ENCODE peak calls at places on chromosomes 5 and 9, in four cellular contexts. P is HL-60, Z is heart left ventricle, A is fibroblast of lung. N is an unnamed sample.
A peak's percentile ranks its signal among the peaks of the same experiment; 100 is the strongest.

GRCh38 chr5:159002201-159002600 is 97.5 kb downstream of the EBF1 start:
- DNase-seq in P (no peak), Z (no peak), A (no peak), N (no peak)

GRCh38 chr9:127004946-127005769 is 90.6 kb downstream of the RALGPS1 start:
- DNase-seq in P (no peak), Z (no peak), A (peak; percentile 73), N (no peak)

GRCh38 chr9:21443849-21444625 is 3.8 kb downstream of the IFNA1 start:
- DNase-seq in P (no peak), Z (no peak), A (no peak), N (no peak)

GRCh38 chr9:124602204-124602603 is 95.0 kb upstream of the NR5A1 start:
- DNase-seq in P (no peak), Z (no peak), A (no peak), N (no peak)

GRCh38 chr5:389891-390290 is 53.1 kb upstream of the EXOC3 start:
- DNase-seq in P (no peak), Z (no peak), A (no peak), N (no peak)

GRCh38 chr5:14143843-14144585 is 872 bp downstream of the TRIO start:
- DNase-seq in P (no peak), Z (peak; percentile 50), A (peak; percentile 45), N (peak; percentile 28)

GRCh38 chr5:18281947-18282557 is 647.8 kb downstream of the TAF11L14 start:
- DNase-seq in P (peak; percentile 20), Z (no peak), A (peak; percentile 59), N (peak; percentile 77)

GRCh38 chr5:139951296-139951924 is 91.7 kb downstream of the NRG2 start:
- DNase-seq in P (no peak), Z (no peak), A (no peak), N (no peak)

GRCh38 chr5:63053019-63053638 is 474.5 kb downstream of the LRRC70 start:
- DNase-seq in P (no peak), Z (no peak), A (no peak), N (no peak)

GRCh38 chr5:109920736-109921135 is 231.0 kb downstream of the MAN2A1 start:
- DNase-seq in P (no peak), Z (no peak), A (no peak), N (no peak)
- H3K27ac ChIP-seq in P (no peak overlapping the region), Z (no peak overlapping the region), A (no peak overlapping the region), N (no peak overlapping the region)

DNA sequence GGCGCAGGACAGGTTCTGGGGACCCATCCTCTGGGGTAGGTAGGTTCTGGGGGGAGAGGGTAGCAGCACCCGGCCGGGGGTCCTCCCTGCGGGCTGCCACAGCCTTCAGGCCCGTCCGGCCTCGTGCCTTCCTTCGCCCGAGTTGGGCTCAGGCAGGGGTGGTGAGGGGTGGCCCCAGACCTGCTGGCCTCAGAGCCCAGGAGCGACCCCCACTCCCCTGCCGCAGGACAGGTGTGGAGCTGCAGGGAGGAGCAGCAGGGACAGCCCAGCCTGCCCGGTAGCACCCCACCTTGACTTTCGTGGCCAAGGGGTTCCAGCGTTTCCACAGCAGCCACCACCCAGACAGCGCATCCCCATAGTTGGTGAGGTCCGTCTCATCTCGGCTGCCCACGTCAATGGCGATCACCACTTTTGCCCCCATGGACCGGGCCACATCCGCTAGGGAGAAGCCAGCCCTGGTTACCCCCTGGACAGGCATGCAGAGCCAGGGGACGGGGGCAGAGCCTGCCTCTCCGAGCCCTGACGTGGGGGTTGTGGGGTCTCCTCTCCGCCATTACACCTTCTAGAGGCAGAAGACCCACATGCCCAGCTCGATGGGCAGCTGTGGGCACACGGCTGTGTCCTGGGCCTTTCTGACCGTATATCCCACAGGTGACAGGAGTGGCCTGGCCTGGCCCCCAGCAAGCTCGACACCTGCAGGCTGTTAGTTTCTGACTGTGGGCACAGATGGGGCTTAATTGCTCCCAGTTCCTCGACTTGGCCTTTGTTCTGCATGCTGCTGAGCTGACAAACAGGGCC is 3.5 kb upstream of the NSMF start:
- DNase-seq in P (no peak), Z (no peak), A (no peak), N (no peak)
- H3K27ac ChIP-seq in P (no peak overlapping the region), Z (no peak overlapping the region), A (no peak overlapping the region), N (no peak overlapping the region)

GRCh38 chr9:77946969-77947368 is 84.6 kb downstream of the GNAQ start:
- DNase-seq in P (peak; percentile 54), Z (no peak), A (peak; percentile 23), N (peak; percentile 34)

GRCh38 chr9:77943053-77943452 is 88.6 kb downstream of the GNAQ start:
- DNase-seq in P (no peak), Z (no peak), A (no peak), N (no peak)

GRCh38 chr9:77951369-77951768 is 80.2 kb downstream of the GNAQ start:
- DNase-seq in P (no peak), Z (no peak), A (no peak), N (no peak)

GRCh38 chr9:77944556-77945261 is 86.9 kb downstream of the GNAQ start:
- DNase-seq in P (peak; percentile 43), Z (peak; percentile 35), A (no peak), N (no peak)

DNA sequence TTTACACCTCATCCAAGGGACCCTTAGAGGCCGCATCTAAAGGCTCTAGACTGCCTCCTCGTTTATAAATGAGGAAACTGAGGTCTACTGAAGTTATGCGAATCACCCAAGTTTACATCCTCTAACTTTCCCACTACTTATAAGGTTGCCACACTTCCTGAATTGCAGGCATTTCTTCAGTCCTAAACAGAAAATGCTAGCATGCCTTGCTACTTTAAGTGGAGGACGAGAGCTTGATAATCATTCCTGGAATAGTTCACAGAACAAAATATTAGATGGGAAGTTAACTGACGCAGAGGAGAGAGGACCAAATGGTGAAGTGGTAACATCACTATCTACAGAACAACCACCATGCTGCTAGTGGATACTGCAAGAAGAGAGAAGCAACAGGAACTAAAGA is 85.8 kb downstream of the GNAQ start:
- DNase-seq in P (peak; percentile 50), Z (no peak), A (peak; percentile 68), N (no peak)
- H3K27ac ChIP-seq in P (peak overlapping the region; percentile 67), Z (peak overlapping the region; percentile 72), A (no peak overlapping the region), N (no peak overlapping the region)

DNA sequence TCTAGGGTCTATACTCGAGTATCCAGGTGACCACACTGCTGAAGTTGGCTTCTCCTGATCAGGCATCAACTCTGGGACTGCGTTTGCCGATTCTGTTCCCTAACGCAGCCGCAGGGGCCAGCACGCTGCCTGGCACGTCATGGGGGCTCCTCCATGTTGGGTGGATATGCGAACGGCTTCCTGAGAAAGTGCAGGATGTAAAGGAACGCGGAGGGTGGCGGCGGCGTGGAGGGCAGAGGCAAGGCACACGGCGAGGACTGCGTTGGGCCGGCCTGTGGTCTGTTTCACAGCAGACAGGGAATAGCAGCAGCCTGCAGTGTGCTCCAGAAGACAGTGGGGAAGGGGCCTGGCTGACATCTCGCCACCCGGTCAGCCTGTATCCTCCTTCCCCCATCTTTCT is 3.8 kb downstream of the LCN10 start:
- DNase-seq in P (no peak), Z (no peak), A (no peak), N (no peak)
- H3K27ac ChIP-seq in P (no peak overlapping the region), Z (no peak overlapping the region), A (no peak overlapping the region), N (no peak overlapping the region)

GRCh38 chr5:123087173-123088030 is 1.6 kb upstream of the PRDM6 start:
- DNase-seq in P (no peak), Z (no peak), A (no peak), N (no peak)

GRCh38 chr5:123086376-123087055 is 2.5 kb upstream of the PRDM6 start:
- DNase-seq in P (no peak), Z (no peak), A (no peak), N (no peak)

GRCh38 chr5:123088031-123088805 is 823 bp upstream of the PRDM6 start:
- DNase-seq in P (no peak), Z (no peak), A (peak; percentile 20), N (no peak)

GRCh38 chr5:123084730-123085605 is 4.1 kb upstream of the PRDM6 start:
- DNase-seq in P (no peak), Z (no peak), A (no peak), N (no peak)

GRCh38 chr5:123085638-123086286 is 3.3 kb upstream of the PRDM6 start:
- DNase-seq in P (no peak), Z (no peak), A (no peak), N (no peak)
- H3K27ac ChIP-seq in P (no peak overlapping the region), Z (no peak overlapping the region), A (no peak overlapping the region), N (no peak overlapping the region)

DNA sequence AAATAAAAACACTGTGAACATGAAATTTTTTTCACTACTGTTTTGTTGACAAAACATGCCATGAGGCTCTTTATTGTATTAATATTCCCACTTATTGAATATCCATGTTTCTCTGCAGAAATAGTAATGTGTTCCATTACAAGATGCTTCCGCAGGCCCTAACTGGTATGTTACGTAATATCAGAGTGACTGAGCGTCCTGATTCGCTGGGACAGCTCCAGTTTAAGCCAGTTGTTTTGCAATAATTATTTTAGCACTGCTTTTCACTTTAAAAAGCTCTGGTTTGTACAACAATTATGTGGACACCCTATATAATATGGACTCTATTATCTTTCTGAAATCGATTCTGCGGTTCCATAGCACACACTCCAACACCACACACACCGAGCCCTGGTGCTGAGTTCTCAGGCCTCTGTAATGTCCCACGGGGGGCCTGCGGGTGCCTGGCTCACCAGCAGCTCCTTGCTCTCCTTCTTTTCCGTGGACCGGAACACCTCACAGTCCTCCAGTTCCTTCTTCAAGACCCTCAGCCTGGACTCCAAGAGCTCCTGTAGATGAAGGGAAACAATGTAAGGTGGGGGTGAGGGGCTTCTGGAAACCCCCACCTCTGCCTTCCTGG is 1.8 kb downstream of the TRIM7 start:
- DNase-seq in P (peak; percentile 81), Z (no peak), A (no peak), N (no peak)
- H3K27ac ChIP-seq in P (no peak overlapping the region), Z (peak overlapping the region; percentile 79), A (no peak overlapping the region), N (no peak overlapping the region)

GRCh38 chr5:154944716-154945115 is 3.8 kb downstream of the MRPL22 start:
- DNase-seq in P (no peak), Z (no peak), A (no peak), N (no peak)

GRCh38 chr5:154937718-154938466 is at the start of gene GEMIN5:
- DNase-seq in P (peak; percentile 83), Z (peak; percentile 88), A (peak; percentile 82), N (peak; percentile 91)

GRCh38 chr5:154943527-154943926 is 2.7 kb downstream of the MRPL22 start:
- DNase-seq in P (no peak), Z (no peak), A (no peak), N (no peak)

GRCh38 chr5:154940375-154940771 is 500 bp upstream of the MRPL22 start:
- DNase-seq in P (no peak), Z (no peak), A (no peak), N (no peak)

GRCh38 chr5:154940772-154941620 is at the start of gene MRPL22:
- DNase-seq in P (peak; percentile 88), Z (peak; percentile 94), A (peak; percentile 93), N (peak; percentile 92)
- H3K27ac ChIP-seq in P (peak within 1 kb of the TSS; percentile 65), Z (peak within 1 kb of the TSS; percentile 72), A (peak within 1 kb of the TSS; percentile 58), N (peak within 1 kb of the TSS; percentile 71)

GRCh38 chr9:108549184-108549583 is 306.6 kb downstream of the ACTL7B start:
- DNase-seq in P (no peak), Z (no peak), A (no peak), N (no peak)

GRCh38 chr9:108552459-108553040 is 303.2 kb downstream of the ACTL7B start:
- DNase-seq in P (no peak), Z (no peak), A (peak; percentile 83), N (no peak)

GRCh38 chr9:108547736-108548135 is 308.1 kb downstream of the ACTL7B start:
- DNase-seq in P (no peak), Z (no peak), A (peak; percentile 23), N (no peak)

GRCh38 chr9:108551030-108551964 is 304.5 kb downstream of the ACTL7B start:
- DNase-seq in P (no peak), Z (no peak), A (peak; percentile 95), N (peak; percentile 84)

DNA sequence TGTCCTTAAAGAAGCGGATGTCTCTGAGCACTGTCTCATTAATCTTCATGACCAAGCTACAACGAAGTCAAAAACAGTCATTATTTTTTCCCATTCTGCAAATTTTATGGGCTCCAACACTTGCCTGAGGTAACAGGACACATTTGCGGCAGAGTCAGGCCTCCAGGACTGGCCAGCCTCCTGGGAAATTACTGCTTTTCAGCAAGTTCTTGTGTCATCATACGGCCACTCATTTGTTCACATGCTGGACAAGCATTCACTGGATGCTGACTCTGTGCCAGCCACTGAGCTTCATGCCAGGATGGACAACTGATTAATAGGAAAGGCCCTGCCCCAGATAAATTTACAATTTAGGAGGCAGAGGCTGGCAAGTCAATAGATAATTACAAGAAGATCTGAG is 305.7 kb downstream of the ACTL7B start:
- DNase-seq in P (no peak), Z (no peak), A (peak; percentile 54), N (no peak)
- H3K27ac ChIP-seq in P (no peak overlapping the region), Z (no peak overlapping the region), A (no peak overlapping the region), N (no peak overlapping the region)

N was measured in A673.